ENCODE peak calls at places on chromosomes 12 and 14, in seven cellular contexts. O, B, T, C, Q, W and U are unnamed samples.

GRCh38 chr12:54037360-54038259 is 4.8 kb downstream of the HOXC5 start:
- DNase-seq in O (no peak), B (no peak), T (no peak), C (no peak), Q (no peak), W (no peak), U (no peak)

GRCh38 chr14:100775831-100776591 is 49.3 kb downstream of the DLK1 start:
- DNase-seq in O (no peak), B (no peak), T (no peak), C (no peak), Q (peak), W (no peak), U (no peak)

GRCh38 chr14:24392327-24393098 is 6.3 kb upstream of the NYNRIN start:
- DNase-seq in O (no peak), B (peak), T (no peak), C (peak), Q (peak), W (no peak), U (no peak)

GRCh38 chr14:61887628-61888027 is 125.4 kb downstream of the SNAPC1 start:
- DNase-seq in O (no peak), B (no peak), T (no peak), C (no peak), Q (no peak), W (no peak), U (no peak)

GRCh38 chr12:52390739-52391617 is 5.5 kb upstream of the KRT84 start:
- DNase-seq in O (no peak), B (peak), T (no peak), C (no peak), Q (peak), W (no peak), U (no peak)

GRCh38 chr12:15276088-15276698 is 46.1 kb upstream of the PTPRO start:
- DNase-seq in O (no peak), B (peak), T (no peak), C (peak), Q (peak), W (peak), U (no peak)

GRCh38 chr14:21071225-21072041 is 1.3 kb downstream of the ARHGEF40 start:
- DNase-seq in O (no peak), B (peak), T (peak), C (no peak), Q (peak), W (peak), U (peak)

GRCh38 chr12:70091021-70091521 is 152.2 kb upstream of the CNOT2 start:
- DNase-seq in O (no peak), B (no peak), T (no peak), C (no peak), Q (no peak), W (no peak), U (no peak)

GRCh38 chr12:53939141-53940108 is 794 bp downstream of the HOXC13 start:
- DNase-seq in O (no peak), B (peak), T (no peak), C (no peak), Q (peak), W (no peak), U (no peak)